ENCODE peak calls at places on chromosome 18, in four cellular contexts. G, E, K and O are unnamed samples.

GRCh38 chr18:74731097-74731496 is 133.4 kb downstream of the ZNF407 start:
- DNase-seq in G (no peak), E (no peak), K (peak), O (no peak)

GRCh38 chr18:23406271-23406787 is 46.8 kb upstream of the RIOK3 start:
- DNase-seq in G (no peak), E (no peak), K (no peak), O (no peak)

GRCh38 chr18:55466789-55467188 is 121.2 kb downstream of the TCF4 start:
- DNase-seq in G (no peak), E (no peak), K (no peak), O (no peak)

GRCh38 chr18:36530676-36531405 is 233.3 kb downstream of the FHOD3 start:
- DNase-seq in G (no peak), E (no peak), K (no peak), O (no peak)

GRCh38 chr18:7727381-7728076 is 160.4 kb downstream of the PTPRM start:
- DNase-seq in G (no peak), E (no peak), K (no peak), O (no peak)

GRCh38 chr18:74977041-74977440 is 231.9 kb downstream of the PTGR3 start:
- DNase-seq in G (no peak), E (no peak), K (no peak), O (no peak)

GRCh38 chr18:8217041-8217564 is 392.1 kb upstream of the RAB12 start:
- DNase-seq in G (no peak), E (no peak), K (peak), O (no peak)

GRCh38 chr18:12828116-12829051 is 55.7 kb downstream of the PTPN2 start:
- DNase-seq in G (no peak), E (no peak), K (no peak), O (no peak)

GRCh38 chr18:76565238-76566173 is 70.5 kb upstream of the ZNF516 start:
- DNase-seq in G (no peak), E (no peak), K (peak), O (no peak)

GRCh38 chr18:50006470-50007046 is 188.4 kb downstream of the MYO5B start:
- DNase-seq in G (no peak), E (peak), K (no peak), O (no peak)

GRCh38 chr18:22538463-22538862 is 120.7 kb upstream of the CTAGE1 start:
- DNase-seq in G (no peak), E (no peak), K (no peak), O (no peak)

GRCh38 chr18:10131783-10132381 is 218.1 kb downstream of the VAPA start:
- DNase-seq in G (no peak), E (peak), K (no peak), O (no peak)

GRCh38 chr18:23958036-23958435 is 56.5 kb upstream of the TTC39C start:
- DNase-seq in G (no peak), E (no peak), K (no peak), O (no peak)

GRCh38 chr18:22539045-22539444 is 121.3 kb upstream of the CTAGE1 start:
- DNase-seq in G (no peak), E (no peak), K (no peak), O (no peak)

GRCh38 chr18:51848702-51849101 is 491.3 kb upstream of the DCC start:
- DNase-seq in G (no peak), E (no peak), K (no peak), O (no peak)

GRCh38 chr18:74242451-74243096 is 49.2 kb downstream of the CYB5A start:
- DNase-seq in G (no peak), E (peak), K (no peak), O (no peak)

GRCh38 chr18:26928669-26929313 is 63.3 kb upstream of the AQP4 start:
- DNase-seq in G (no peak), E (no peak), K (no peak), O (no peak)

GRCh38 chr18:55856191-55856590 is 268.2 kb upstream of the TCF4 start:
- DNase-seq in G (no peak), E (peak), K (peak), O (no peak)

GRCh38 chr18:63161728-63162195 is 157.8 kb downstream of the BCL2 start:
- DNase-seq in G (peak), E (peak), K (peak), O (peak)

GRCh38 chr18:23270999-23271680 is 135.9 kb downstream of the CABLES1 start:
- DNase-seq in G (no peak), E (no peak), K (no peak), O (no peak)

GRCh38 chr18:75544051-75544481 is 116.6 kb upstream of the SMIM21 start:
- DNase-seq in G (no peak), E (no peak), K (no peak), O (no peak)

GRCh38 chr18:8357320-8357719 is 251.9 kb upstream of the RAB12 start:
- DNase-seq in G (no peak), E (no peak), K (no peak), O (no peak)